ENCODE peak calls at places on chromosomes 5 and 9, in six cellular contexts. One of them, this sample, is unnamed.

GRCh38 chr9:109264865-109265532 is 55.9 kb downstream of the EPB41L4B start:
- DNase-seq in H1: no peak
- DNase-seq in GM12878: no peak
- DNase-seq in HCT116: no peak
- DNase-seq in HepG2: no peak
- DNase-seq in K562: no peak
- DNase-seq in this sample: no peak

GRCh38 chr5:98935206-98935605 is 6.4 kb upstream of the CHD1 start:
- DNase-seq in H1: no peak
- DNase-seq in GM12878: no peak
- DNase-seq in HCT116: no peak
- DNase-seq in HepG2: no peak
- DNase-seq in K562: no peak
- DNase-seq in this sample: no peak

GRCh38 chr5:96733771-96734498 is 71.8 kb downstream of the CAST start:
- DNase-seq in H1: no peak
- DNase-seq in GM12878: no peak
- DNase-seq in HCT116: peak
- DNase-seq in HepG2: no peak
- DNase-seq in K562: peak
- DNase-seq in this sample: no peak

GRCh38 chr9:14690986-14691730 is 2.1 kb downstream of the ZDHHC21 start:
- DNase-seq in H1: no peak
- DNase-seq in GM12878: no peak
- DNase-seq in HCT116: no peak
- DNase-seq in HepG2: no peak
- DNase-seq in K562: no peak
- DNase-seq in this sample: no peak

GRCh38 chr5:65412842-65413241 is 68.9 kb downstream of the ADAMTS6 start:
- DNase-seq in H1: no peak
- DNase-seq in GM12878: no peak
- DNase-seq in HCT116: no peak
- DNase-seq in HepG2: no peak
- DNase-seq in K562: no peak
- DNase-seq in this sample: no peak

GRCh38 chr5:80672140-80672736 is 17.5 kb upstream of the DHFR start:
- DNase-seq in H1: no peak
- DNase-seq in GM12878: peak
- DNase-seq in HCT116: peak
- DNase-seq in HepG2: peak
- DNase-seq in K562: peak
- DNase-seq in this sample: peak

GRCh38 chr5:81779125-81779934 is 28.4 kb upstream of the SSBP2 start:
- DNase-seq in H1: no peak
- DNase-seq in GM12878: peak
- DNase-seq in HCT116: no peak
- DNase-seq in HepG2: no peak
- DNase-seq in K562: no peak
- DNase-seq in this sample: no peak

GRCh38 chr9:88826181-88826580 is 165.1 kb upstream of the S1PR3 start:
- DNase-seq in H1: no peak
- DNase-seq in GM12878: no peak
- DNase-seq in HCT116: no peak
- DNase-seq in HepG2: no peak
- DNase-seq in K562: no peak
- DNase-seq in this sample: no peak

GRCh38 chr5:138635268-138635667 is 60.1 kb upstream of the HSPA9 start:
- DNase-seq in H1: no peak
- DNase-seq in GM12878: no peak
- DNase-seq in HCT116: no peak
- DNase-seq in HepG2: no peak
- DNase-seq in K562: no peak
- DNase-seq in this sample: no peak

GRCh38 chr5:135307143-135307903 is 91.7 kb downstream of the MACROH2A1 start:
- DNase-seq in H1: no peak
- DNase-seq in GM12878: no peak
- DNase-seq in HCT116: no peak
- DNase-seq in HepG2: no peak
- DNase-seq in K562: no peak
- DNase-seq in this sample: no peak

GRCh38 chr9:23644906-23645305 is 181.1 kb downstream of the ELAVL2 start:
- DNase-seq in H1: no peak
- DNase-seq in GM12878: no peak
- DNase-seq in HCT116: no peak
- DNase-seq in HepG2: no peak
- DNase-seq in K562: no peak
- DNase-seq in this sample: no peak

GRCh38 chr9:37241340-37241739 is 121.0 kb downstream of the ZCCHC7 start:
- DNase-seq in H1: no peak
- DNase-seq in GM12878: no peak
- DNase-seq in HCT116: no peak
- DNase-seq in HepG2: no peak
- DNase-seq in K562: no peak
- DNase-seq in this sample: no peak

GRCh38 chr9:131691969-131692611 is 47.8 kb downstream of the RAPGEF1 start:
- DNase-seq in H1: no peak
- DNase-seq in GM12878: no peak
- DNase-seq in HCT116: no peak
- DNase-seq in HepG2: no peak
- DNase-seq in K562: no peak
- DNase-seq in this sample: no peak

GRCh38 chr9:15160673-15161072 is 146.3 kb downstream of the TTC39B start:
- DNase-seq in H1: no peak
- DNase-seq in GM12878: no peak
- DNase-seq in HCT116: no peak
- DNase-seq in HepG2: no peak
- DNase-seq in K562: no peak
- DNase-seq in this sample: no peak

GRCh38 chr5:87367243-87367642 is 45.5 kb downstream of the CCNH start:
- DNase-seq in H1: no peak
- DNase-seq in GM12878: no peak
- DNase-seq in HCT116: no peak
- DNase-seq in HepG2: no peak
- DNase-seq in K562: no peak
- DNase-seq in this sample: no peak

GRCh38 chr5:180831139-180832080 is 28.8 kb upstream of the MGAT1 start:
- DNase-seq in H1: no peak
- DNase-seq in GM12878: no peak
- DNase-seq in HCT116: peak
- DNase-seq in HepG2: no peak
- DNase-seq in K562: peak
- DNase-seq in this sample: no peak

GRCh38 chr9:137172907-137173794 is 1.3 kb upstream of the TMEM210 start:
- DNase-seq in H1: no peak
- DNase-seq in GM12878: no peak
- DNase-seq in HCT116: no peak
- DNase-seq in HepG2: no peak
- DNase-seq in K562: no peak
- DNase-seq in this sample: no peak

GRCh38 chr5:34854459-34855174 is 15.7 kb downstream of the TTC23L start:
- DNase-seq in H1: no peak
- DNase-seq in GM12878: peak
- DNase-seq in HCT116: no peak
- DNase-seq in HepG2: no peak
- DNase-seq in K562: no peak
- DNase-seq in this sample: no peak

GRCh38 chr9:95626885-95627558 is 110.3 kb upstream of the PTCH1 start:
- DNase-seq in H1: no peak
- DNase-seq in GM12878: no peak
- DNase-seq in HCT116: no peak
- DNase-seq in HepG2: no peak
- DNase-seq in K562: no peak
- DNase-seq in this sample: no peak

GRCh38 chr5:61906820-61907219 is 399.2 kb upstream of the KIF2A start:
- DNase-seq in H1: no peak
- DNase-seq in GM12878: no peak
- DNase-seq in HCT116: no peak
- DNase-seq in HepG2: no peak
- DNase-seq in K562: no peak
- DNase-seq in this sample: no peak

GRCh38 chr9:13915591-13916301 is 398.2 kb downstream of the NFIB start:
- DNase-seq in H1: no peak
- DNase-seq in GM12878: no peak
- DNase-seq in HCT116: no peak
- DNase-seq in HepG2: no peak
- DNase-seq in K562: no peak
- DNase-seq in this sample: no peak

GRCh38 chr5:124790261-124790894 is 43.9 kb upstream of the ZNF608 start:
- DNase-seq in H1: no peak
- DNase-seq in GM12878: no peak
- DNase-seq in HCT116: no peak
- DNase-seq in HepG2: no peak
- DNase-seq in K562: no peak
- DNase-seq in this sample: no peak

GRCh38 chr9:112056986-112057385 is 118.1 kb downstream of the SUSD1 start:
- DNase-seq in H1: no peak
- DNase-seq in GM12878: no peak
- DNase-seq in HCT116: no peak
- DNase-seq in HepG2: no peak
- DNase-seq in K562: no peak
- DNase-seq in this sample: no peak

GRCh38 chr5:77518304-77518703 is 26.2 kb upstream of the WDR41 start:
- DNase-seq in H1: no peak
- DNase-seq in GM12878: no peak
- DNase-seq in HCT116: peak
- DNase-seq in HepG2: peak
- DNase-seq in K562: peak
- DNase-seq in this sample: peak

GRCh38 chr5:129398279-129398678 is 61.8 kb upstream of the ADAMTS19 start:
- DNase-seq in H1: no peak
- DNase-seq in GM12878: no peak
- DNase-seq in HCT116: no peak
- DNase-seq in HepG2: no peak
- DNase-seq in K562: no peak
- DNase-seq in this sample: peak

GRCh38 chr5:147559725-147560124 is 49.9 kb upstream of the DPYSL3 start:
- DNase-seq in H1: no peak
- DNase-seq in GM12878: no peak
- DNase-seq in HCT116: no peak
- DNase-seq in HepG2: no peak
- DNase-seq in K562: no peak
- DNase-seq in this sample: no peak

GRCh38 chr5:103450333-103451061 is 112.1 kb downstream of the NUDT12 start:
- DNase-seq in H1: no peak
- DNase-seq in GM12878: no peak
- DNase-seq in HCT116: no peak
- DNase-seq in HepG2: no peak
- DNase-seq in K562: no peak
- DNase-seq in this sample: no peak

GRCh38 chr9:5193345-5193744 is 7.9 kb upstream of the INSL6 start:
- DNase-seq in H1: no peak
- DNase-seq in GM12878: no peak
- DNase-seq in HCT116: no peak
- DNase-seq in HepG2: no peak
- DNase-seq in K562: no peak
- DNase-seq in this sample: no peak
- TF ChIP-seq ZNF274 in H1: no peak
- TF ChIP-seq ZNF274 in GM12878: no peak
- TF ChIP-seq ZNF274 in HCT116: no peak
- TF ChIP-seq ZNF274 in HepG2: no peak
- TF ChIP-seq ZNF274 in K562: no peak
- TF ChIP-seq ZNF274 in this sample: no peak

GRCh38 chr5:132142459-132142858 is 68.9 kb downstream of the CSF2 start:
- DNase-seq in H1: no peak
- DNase-seq in GM12878: no peak
- DNase-seq in HCT116: no peak
- DNase-seq in HepG2: no peak
- DNase-seq in K562: no peak
- DNase-seq in this sample: no peak

GRCh38 chr5:132138260-132138659 is 64.7 kb downstream of the CSF2 start:
- DNase-seq in H1: no peak
- DNase-seq in GM12878: no peak
- DNase-seq in HCT116: no peak
- DNase-seq in HepG2: no peak
- DNase-seq in K562: no peak
- DNase-seq in this sample: no peak

GRCh38 chr5:132134384-132134783 is 60.8 kb downstream of the CSF2 start:
- DNase-seq in H1: no peak
- DNase-seq in GM12878: no peak
- DNase-seq in HCT116: peak
- DNase-seq in HepG2: peak
- DNase-seq in K562: no peak
- DNase-seq in this sample: no peak

GRCh38 chr5:132132138-132132537 is 58.5 kb downstream of the CSF2 start:
- DNase-seq in H1: no peak
- DNase-seq in GM12878: no peak
- DNase-seq in HCT116: no peak
- DNase-seq in HepG2: no peak
- DNase-seq in K562: no peak
- DNase-seq in this sample: no peak

GRCh38 chr5:132136906-132137305 is 63.3 kb downstream of the CSF2 start:
- DNase-seq in H1: no peak
- DNase-seq in GM12878: no peak
- DNase-seq in HCT116: no peak
- DNase-seq in HepG2: no peak
- DNase-seq in K562: no peak
- DNase-seq in this sample: no peak
- TF ChIP-seq ZNF274 in H1: no peak
- TF ChIP-seq ZNF274 in GM12878: no peak
- TF ChIP-seq ZNF274 in HCT116: no peak
- TF ChIP-seq ZNF274 in HepG2: no peak
- TF ChIP-seq ZNF274 in K562: no peak
- TF ChIP-seq ZNF274 in this sample: no peak

GRCh38 chr9:86708918-86709835 is 238.1 kb downstream of the GAS1 start:
- DNase-seq in H1: no peak
- DNase-seq in GM12878: no peak
- DNase-seq in HCT116: no peak
- DNase-seq in HepG2: no peak
- DNase-seq in K562: no peak
- DNase-seq in this sample: no peak
- TF ChIP-seq ZNF274 in H1: no peak
- TF ChIP-seq ZNF274 in GM12878: no peak
- TF ChIP-seq ZNF274 in HCT116: no peak
- TF ChIP-seq ZNF274 in HepG2: no peak
- TF ChIP-seq ZNF274 in K562: no peak
- TF ChIP-seq ZNF274 in this sample: no peak

GRCh38 chr9:127726871-127727270 is 8.2 kb downstream of the TOR2A start:
- DNase-seq in H1: no peak
- DNase-seq in GM12878: no peak
- DNase-seq in HCT116: no peak
- DNase-seq in HepG2: no peak
- DNase-seq in K562: no peak
- DNase-seq in this sample: no peak

GRCh38 chr9:127729522-127730256 is 5.4 kb downstream of the TOR2A start:
- DNase-seq in H1: no peak
- DNase-seq in GM12878: no peak
- DNase-seq in HCT116: no peak
- DNase-seq in HepG2: peak
- DNase-seq in K562: no peak
- DNase-seq in this sample: no peak

GRCh38 chr9:127730799-127731410 is 4.2 kb downstream of the TOR2A start:
- DNase-seq in H1: no peak
- DNase-seq in GM12878: no peak
- DNase-seq in HCT116: no peak
- DNase-seq in HepG2: no peak
- DNase-seq in K562: no peak
- DNase-seq in this sample: no peak

GRCh38 chr9:127730262-127730661 is 4.8 kb downstream of the TOR2A start:
- DNase-seq in H1: no peak
- DNase-seq in GM12878: no peak
- DNase-seq in HCT116: no peak
- DNase-seq in HepG2: no peak
- DNase-seq in K562: no peak
- DNase-seq in this sample: no peak

GRCh38 chr9:127728808-127729207 is 6.3 kb downstream of the TOR2A start:
- DNase-seq in H1: no peak
- DNase-seq in GM12878: no peak
- DNase-seq in HCT116: no peak
- DNase-seq in HepG2: no peak
- DNase-seq in K562: no peak
- DNase-seq in this sample: no peak
- TF ChIP-seq ZNF274 in H1: no peak
- TF ChIP-seq ZNF274 in GM12878: no peak
- TF ChIP-seq ZNF274 in HCT116: no peak
- TF ChIP-seq ZNF274 in HepG2: no peak
- TF ChIP-seq ZNF274 in K562: no peak
- TF ChIP-seq ZNF274 in this sample: no peak

This sample was measured in NT2/D1.